ENCODE peak calls at places on chromosomes 2 and 18, in ten cellular contexts. Y, G, N, K, D, A, S, H, T and B are unnamed samples.

GRCh38 chr2:215695876-215696275 is 260.0 kb upstream of the FN1 start:
- DNase-seq in Y (no peak), S (no peak), T (no peak), D (no peak), A (no peak), G (no peak), N (no peak), H (no peak), K (peak), B (no peak)

GRCh38 chr2:109225170-109225775 is 96.3 kb downstream of the SH3RF3 start:
- DNase-seq in D (no peak), T (no peak), A (no peak), H (no peak), G (no peak), N (no peak), S (no peak), K (no peak), Y (no peak), B (no peak)

GRCh38 chr18:42956287-42956686 is 159.2 kb downstream of the RIT2 start:
- DNase-seq in T (no peak), G (no peak), Y (no peak), A (no peak), N (no peak), S (no peak), K (no peak), D (no peak), H (no peak), B (no peak)

GRCh38 chr2:1750935-1751767 is 6.8 kb upstream of the PXDN start:
- DNase-seq in H (peak), G (peak), S (no peak), K (peak), D (peak), Y (peak), A (peak), T (no peak), N (peak), B (peak)

GRCh38 chr2:2328847-2329246 is 2.2 kb downstream of the MYT1L start:
- DNase-seq in D (peak), Y (no peak), S (no peak), K (no peak), H (no peak), G (no peak), A (no peak), T (no peak), N (no peak), B (no peak)

GRCh38 chr2:18380316-18380715 is 180.1 kb downstream of the RDH14 start:
- DNase-seq in S (no peak), D (no peak), A (no peak), G (no peak), Y (no peak), K (peak), T (no peak), H (no peak), N (no peak), B (no peak)

GRCh38 chr2:222825031-222825430 is 35.8 kb upstream of the ACSL3 start:
- DNase-seq in G (no peak), S (no peak), H (no peak), A (no peak), Y (no peak), N (no peak), K (no peak), T (no peak), D (no peak), B (no peak)

GRCh38 chr2:12451726-12452125 is 265.0 kb upstream of the TRIB2 start:
- DNase-seq in A (no peak), K (no peak), Y (no peak), G (no peak), N (no peak), T (no peak), H (no peak), D (no peak), S (no peak), B (no peak)

GRCh38 chr2:64362562-64363026 is 91.4 kb upstream of the LGALSL start:
- DNase-seq in T (no peak), K (no peak), S (no peak), Y (no peak), A (no peak), G (no peak), D (peak), N (no peak), H (no peak), B (peak)

GRCh38 chr2:113962692-113963480 is 73.0 kb downstream of the ACTR3 start:
- DNase-seq in A (no peak), H (peak), T (peak), S (no peak), Y (no peak), D (no peak), K (peak), N (no peak), G (no peak), B (no peak)

GRCh38 chr2:218229851-218230250 is 12.9 kb downstream of the ARPC2 start:
- DNase-seq in S (no peak), K (no peak), A (no peak), N (no peak), H (peak), D (no peak), Y (no peak), G (no peak), T (no peak), B (no peak)

GRCh38 chr18:50662177-50662576 is 102.3 kb downstream of the MAPK4 start:
- DNase-seq in K (no peak), N (no peak), Y (no peak), G (no peak), H (no peak), A (no peak), D (no peak), S (no peak), T (no peak), B (no peak)

GRCh38 chr2:190431907-190432306 is 23.8 kb downstream of the MFSD6 start:
- DNase-seq in A (no peak), N (no peak), D (no peak), Y (no peak), T (no peak), H (no peak), G (no peak), K (no peak), S (no peak), B (no peak)

GRCh38 chr2:15588329-15588919 is 3.2 kb upstream of the DDX1 start:
- DNase-seq in Y (no peak), A (peak), T (peak), S (no peak), G (no peak), N (peak), K (peak), H (peak), D (peak), B (no peak)

GRCh38 chr2:159074605-159075004 is 106.2 kb downstream of the TANC1 start:
- DNase-seq in T (no peak), G (no peak), D (no peak), N (no peak), Y (no peak), H (no peak), S (no peak), A (no peak), K (no peak), B (no peak)

GRCh38 chr2:142857247-142858154 is 20.0 kb upstream of the KYNU start:
- DNase-seq in D (no peak), Y (no peak), K (peak), G (no peak), S (no peak), H (peak), N (no peak), T (no peak), A (no peak), B (no peak)

GRCh38 chr2:109055435-109055834 is 66.4 kb upstream of the EDAR start:
- DNase-seq in K (no peak), H (no peak), G (no peak), Y (no peak), S (no peak), D (no peak), T (no peak), N (no peak), A (no peak), B (no peak)

GRCh38 chr2:158297606-158298005 is 158.9 kb downstream of the CCDC148 start:
- DNase-seq in H (peak), N (no peak), D (peak), K (peak), T (no peak), Y (no peak), S (no peak), A (no peak), G (no peak), B (no peak)

GRCh38 chr2:14826518-14826917 is 194.0 kb downstream of the LRATD1 start:
- DNase-seq in A (no peak), S (no peak), G (no peak), N (no peak), Y (no peak), T (no peak), K (no peak), H (no peak), D (no peak), B (no peak)

GRCh38 chr2:241821460-241822263 is 12.7 kb downstream of the NEU4 start:
- DNase-seq in N (no peak), D (no peak), T (no peak), G (no peak), A (no peak), H (no peak), K (no peak), Y (no peak), S (peak), B (no peak)